ENCODE peak calls at places on chromosomes 16 and 17, in eight cellular contexts. U is RPMI7951; O is lung microvascular endothelial cell; T is NCI-H1436; V is left ventricle myocardium superior; G is HepG2; X is H54; W is stimulated activated CD8-positive, alpha-beta memory T cell treated with anti-CD3 and anti-CD28 coated beads, Interleukin-4, amount 100 ng/mL, for 48 hours. J is an unnamed sample.

GRCh38 chr17:41734949-41735313 is 488 bp upstream of the HAP1 start:
- DNase-seq in U (no peak), O (no peak), T (no peak), V (no peak), G (no peak), X (no peak), W (no peak), J (no peak)

GRCh38 chr16:87765473-87765775 is 362 bp downstream of the KLHDC4 start:
- DNase-seq in U (no peak), O (no peak), T (no peak), V (no peak), G (no peak), X (peak; percentile 35), W (peak; percentile 61), J (no peak)

GRCh38 chr17:32271844-32272243 is 6.2 kb downstream of the RHBDL3 start:
- DNase-seq in U (no peak), O (no peak), T (no peak), V (no peak), G (no peak), X (no peak), W (no peak), J (no peak)

GRCh38 chr16:85610446-85611204 is 2.5 kb upstream of the GSE1 start:
- DNase-seq in U (peak; percentile 90), O (peak; percentile 83), T (peak; percentile 72), V (peak; percentile 90), G (peak; percentile 82), X (peak; percentile 80), W (peak; percentile 95), J (peak; percentile 87)

GRCh38 chr16:10812352-10813122 is 6.1 kb downstream of the TVP23A start:
- DNase-seq in U (no peak), O (no peak), T (no peak), V (no peak), G (no peak), X (no peak), W (no peak), J (no peak)

GRCh38 chr16:66427871-66428681 is 981 bp downstream of the BEAN1 start:
- DNase-seq in U (peak; percentile 49), O (no peak), T (no peak), V (peak; percentile 37), G (no peak), X (no peak), W (peak; percentile 23), J (no peak)

GRCh38 chr17:27974045-27974436 is 68.4 kb upstream of the NLK start:
- DNase-seq in U (no peak), O (no peak), T (no peak), V (no peak), G (no peak), X (no peak), W (no peak), J (no peak)

GRCh38 chr16:54270711-54271110 is 15.9 kb downstream of the IRX3 start:
- DNase-seq in U (no peak), O (no peak), T (no peak), V (no peak), G (no peak), X (no peak), W (no peak), J (no peak)

GRCh38 chr17:30263552-30264333 is 28.0 kb downstream of the BLMH start:
- DNase-seq in U (no peak), O (peak; percentile 48), T (no peak), V (no peak), G (no peak), X (no peak), W (no peak), J (no peak)

GRCh38 chr17:6138761-6139446 is 68.7 kb downstream of the WSCD1 start:
- DNase-seq in U (no peak), O (no peak), T (no peak), V (no peak), G (no peak), X (no peak), W (no peak), J (no peak)

GRCh38 chr17:35243459-35244204 is 760 bp downstream of the SLFN5 start:
- DNase-seq in U (peak; percentile 74), O (peak; percentile 44), T (no peak), V (peak; percentile 54), G (no peak), X (peak; percentile 25), W (peak; percentile 74), J (peak; percentile 50)

GRCh38 chr17:9658593-9659211 is 13.4 kb downstream of the USP43 start:
- DNase-seq in U (peak; percentile 81), O (no peak), T (no peak), V (no peak), G (no peak), X (no peak), W (no peak), J (no peak)

GRCh38 chr16:23121024-23121423 is 28.2 kb downstream of the USP31 start:
- DNase-seq in U (no peak), O (no peak), T (no peak), V (no peak), G (no peak), X (no peak), W (no peak), J (no peak)

GRCh38 chr17:35577826-35578194 is 561 bp downstream of the PEX12 start:
- DNase-seq in U (no peak), O (peak; percentile 46), T (no peak), V (no peak), G (no peak), X (no peak), W (no peak), J (no peak)

GRCh38 chr16:55465077-55465896 is 13.7 kb upstream of the MMP2 start:
- DNase-seq in U (peak; percentile 75), O (peak; percentile 88), T (peak; percentile 75), V (peak; percentile 93), G (peak; percentile 81), X (peak; percentile 61), W (peak; percentile 94), J (peak; percentile 86)

GRCh38 chr17:17765359-17765758 is 71.4 kb downstream of the SREBF1 start:
- DNase-seq in U (no peak), O (no peak), T (no peak), V (no peak), G (no peak), X (no peak), W (no peak), J (no peak)

GRCh38 chr16:9337262-9338032 is 246.0 kb downstream of the HAPSTR1 start:
- DNase-seq in U (no peak), O (no peak), T (no peak), V (no peak), G (no peak), X (no peak), W (no peak), J (no peak)

GRCh38 chr17:46979023-46979870 is at the start of gene RPRML:
- DNase-seq in U (peak; percentile 9), O (peak; percentile 27), T (peak; percentile 41), V (peak; percentile 62), G (no peak), X (peak; percentile 78), W (peak; percentile 65), J (peak; percentile 35)